ENCODE peak calls at places on chromosomes 5 and 9, in five cellular contexts. X is GM12891, K is H1, R is HepG2, C is K562. G is an unnamed sample.

GRCh38 chr9:72996106-72996505 is 43.3 kb upstream of the ALDH1A1 start:
- DNase-seq in X (no peak), K (no peak), R (no peak), C (no peak), G (no peak)

GRCh38 chr5:19987594-19988345 is at the start of gene CDH18:
- DNase-seq in X (no peak), K (peak), R (no peak), C (no peak), G (no peak)

GRCh38 chr5:79800979-79801827 is 111.6 kb downstream of the CMYA5 start:
- DNase-seq in X (no peak), K (no peak), R (no peak), C (no peak), G (no peak)

GRCh38 chr5:24363789-24364534 is 280.8 kb downstream of the CDH10 start:
- DNase-seq in X (no peak), K (no peak), R (no peak), C (no peak), G (no peak)

GRCh38 chr5:82641362-82641988 is 363.3 kb upstream of the RPS23 start:
- DNase-seq in X (peak), K (no peak), R (peak), C (peak), G (peak)

GRCh38 chr5:59487838-59488729 is 405.4 kb downstream of the PDE4D start:
- DNase-seq in X (no peak), K (no peak), R (no peak), C (no peak), G (no peak)

GRCh38 chr9:4079346-4079745 is 220.5 kb downstream of the GLIS3 start:
- DNase-seq in X (no peak), K (no peak), R (no peak), C (no peak), G (no peak)

GRCh38 chr9:135928074-135928730 is 20.9 kb upstream of the CAMSAP1 start:
- DNase-seq in X (no peak), K (no peak), R (no peak), C (no peak), G (no peak)

GRCh38 chr5:12848709-12849108 is 944.5 kb upstream of the CTNND2 start:
- DNase-seq in X (no peak), K (no peak), R (no peak), C (no peak), G (no peak)

GRCh38 chr5:102411-103043 is 10.6 kb downstream of the PLEKHG4B start:
- DNase-seq in X (no peak), K (no peak), R (no peak), C (no peak), G (no peak)

GRCh38 chr5:141815051-141815795 is 63.0 kb downstream of the PCDH1 start:
- DNase-seq in X (no peak), K (no peak), R (no peak), C (no peak), G (no peak)

GRCh38 chr5:7793861-7794260 is 57.1 kb downstream of the CFAP90 start:
- DNase-seq in X (no peak), K (no peak), R (no peak), C (no peak), G (no peak)

GRCh38 chr5:133390416-133391155 is 221.8 kb downstream of the FSTL4 start:
- DNase-seq in X (no peak), K (peak), R (no peak), C (no peak), G (no peak)

GRCh38 chr5:135693371-135693955 is 114.7 kb upstream of the CXCL14 start:
- DNase-seq in X (no peak), K (peak), R (no peak), C (no peak), G (no peak)

GRCh38 chr9:98793031-98793430 is 3.3 kb downstream of the ANKS6 start:
- DNase-seq in X (no peak), K (no peak), R (no peak), C (no peak), G (no peak)

GRCh38 chr5:150599917-150600511 is 40.4 kb upstream of the SYNPO start:
- DNase-seq in X (no peak), K (no peak), R (no peak), C (peak), G (no peak)

GRCh38 chr9:22035591-22036011 is 26.5 kb upstream of the CDKN2B start:
- DNase-seq in X (no peak), K (no peak), R (no peak), C (no peak), G (no peak)

GRCh38 chr5:139141841-139142240 is 56.3 kb downstream of the SIL1 start:
- DNase-seq in X (no peak), K (no peak), R (peak), C (no peak), G (no peak)

GRCh38 chr9:130542457-130543228 is 36.7 kb upstream of the FUBP3 start:
- DNase-seq in X (no peak), K (no peak), R (no peak), C (peak), G (no peak)

DNA sequence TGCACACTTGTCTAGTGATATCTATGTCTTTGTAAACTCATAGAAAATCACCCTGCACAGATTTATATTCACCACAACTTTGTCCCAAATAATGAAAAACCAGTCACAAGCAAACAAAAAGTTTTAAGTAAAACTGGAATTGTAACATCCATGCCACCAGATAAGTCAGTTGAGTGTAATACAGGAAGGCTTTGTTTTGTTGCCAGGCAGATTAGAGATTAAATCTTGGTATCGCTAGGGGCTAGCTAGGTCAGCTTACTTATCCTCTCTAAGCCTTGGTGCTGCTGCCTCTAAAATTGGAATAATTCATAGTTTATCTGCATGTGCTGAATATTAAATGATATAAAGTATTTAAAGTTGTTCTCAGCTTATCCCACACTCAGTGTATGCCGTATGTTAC is 1062.5 kb downstream of the CDH9 start:
- DNase-seq in X (no peak), K (no peak), R (no peak), C (no peak), G (no peak)
- TF ChIP-seq TAF1 in X (no peak), K (no peak), R (no peak), C (no peak), G (no peak)

DNA sequence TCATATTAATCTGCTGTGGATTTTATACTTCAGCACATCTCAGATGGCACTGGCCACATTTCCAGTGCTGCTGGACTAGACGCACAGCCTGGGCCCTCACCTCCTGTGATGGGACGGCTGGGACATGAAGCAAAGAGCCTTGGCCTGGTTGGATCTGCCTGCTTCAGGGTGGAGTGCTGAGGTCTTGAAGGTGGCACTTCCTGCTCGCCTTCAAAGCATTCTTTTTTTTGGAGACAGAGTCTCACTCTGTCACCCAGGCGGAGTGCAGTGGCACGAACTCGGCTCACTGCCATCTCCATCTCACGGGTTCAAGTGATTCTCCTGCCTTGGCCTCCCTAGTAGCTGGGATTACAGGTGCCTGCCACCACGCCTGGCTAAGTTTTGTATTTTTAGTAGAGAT is 73.1 kb downstream of the RAPGEF1 start:
- DNase-seq in X (no peak), K (no peak), R (no peak), C (no peak), G (no peak)
- TF ChIP-seq POLR2AphosphoS5 in X (no peak), K (no peak), R (no peak), C (no peak), G (no peak)

GRCh38 chr5:157107508-157107907 is 1.3 kb downstream of the HAVCR2 start:
- DNase-seq in X (no peak), K (no peak), R (no peak), C (no peak), G (no peak)
- TF ChIP-seq POLR2A in X (no peak), K (no peak), R (no peak), C (no peak), G (no peak)

GRCh38 chr9:122477826-122478225 is at the start of gene OR1J1:
- DNase-seq in X (no peak), K (no peak), R (no peak), C (no peak), G (no peak)

GRCh38 chr9:122477346-122477745 is 380 bp downstream of the OR1J1 start:
- DNase-seq in X (no peak), K (no peak), R (no peak), C (no peak), G (no peak)

GRCh38 chr9:122474561-122474960 is 3.2 kb downstream of the OR1J1 start:
- DNase-seq in X (no peak), K (no peak), R (no peak), C (no peak), G (no peak)

GRCh38 chr9:122475717-122476116 is 2.0 kb downstream of the OR1J1 start:
- DNase-seq in X (no peak), K (no peak), R (no peak), C (no peak), G (no peak)
- TF ChIP-seq TAF1 in X (no peak), K (no peak), R (no peak), C (no peak), G (no peak)

GRCh38 chr5:127046343-127047072 is 16.1 kb upstream of the MARCHF3 start:
- DNase-seq in X (no peak), K (no peak), R (no peak), C (no peak), G (no peak)

GRCh38 chr5:127042593-127042992 is 12.2 kb upstream of the MARCHF3 start:
- DNase-seq in X (no peak), K (no peak), R (no peak), C (no peak), G (no peak)

GRCh38 chr5:127038550-127038949 is 8.2 kb upstream of the MARCHF3 start:
- DNase-seq in X (no peak), K (no peak), R (no peak), C (no peak), G (no peak)

GRCh38 chr5:127040779-127041520 is 10.6 kb upstream of the MARCHF3 start:
- DNase-seq in X (no peak), K (no peak), R (no peak), C (no peak), G (no peak)

DNA sequence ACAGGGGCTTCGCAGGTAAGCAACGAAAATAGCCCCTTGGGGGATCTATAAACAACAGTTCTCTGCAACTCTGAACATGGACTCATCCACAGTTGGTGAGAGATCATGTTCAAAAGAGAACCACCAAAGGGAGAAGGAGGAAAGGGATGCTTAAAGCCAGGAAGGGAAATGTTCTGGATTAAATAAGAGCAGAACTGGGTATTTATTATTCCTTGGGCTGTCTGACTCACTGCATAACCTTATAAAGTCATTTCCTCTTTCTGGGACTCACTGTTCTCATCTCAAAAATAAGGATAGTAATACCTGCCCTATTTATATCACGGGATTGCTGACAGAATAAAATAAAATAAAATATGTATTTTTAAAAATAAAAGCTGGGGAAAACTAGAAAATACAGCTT is 11.2 kb upstream of the MARCHF3 start:
- DNase-seq in X (no peak), K (no peak), R (no peak), C (no peak), G (no peak)
- TF ChIP-seq POLR2AphosphoS5 in X (no peak), K (no peak), R (no peak), C (no peak), G (no peak)

GRCh38 chr9:35059438-35059837 is 13.0 kb downstream of the VCP start:
- DNase-seq in X (no peak), K (no peak), R (no peak), C (no peak), G (no peak)
- TF ChIP-seq POLR2A in X (no peak), K (no peak), R (no peak), C (no peak), G (no peak)

DNA sequence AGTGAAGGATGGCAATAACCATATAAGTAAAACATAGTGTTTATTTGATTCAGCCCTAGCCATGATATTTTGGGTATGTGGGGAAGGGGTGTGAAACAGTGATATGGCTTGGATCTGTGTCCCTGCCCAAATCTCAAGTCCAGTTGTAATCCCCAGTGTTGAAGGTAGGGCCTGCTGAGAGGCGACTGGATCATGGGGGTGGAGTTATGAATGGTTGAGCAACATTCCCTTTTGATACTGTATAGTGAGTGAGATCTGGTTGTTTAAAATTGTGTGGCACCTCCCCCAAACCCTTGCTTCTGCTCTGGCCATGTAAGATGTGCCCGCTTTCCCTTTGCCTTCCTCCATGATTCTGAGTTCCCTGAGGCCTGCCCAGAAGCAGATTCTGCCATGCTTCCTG is 1804.6 kb downstream of the MAT2B start:
- DNase-seq in X (no peak), K (no peak), R (no peak), C (no peak), G (no peak)
- TF ChIP-seq TAF1 in X (no peak), K (no peak), R (no peak), C (no peak), G (no peak)

GRCh38 chr9:113567361-113568080 is 104.0 kb downstream of the RGS3 start:
- DNase-seq in X (no peak), K (no peak), R (no peak), C (no peak), G (no peak)
- TF ChIP-seq POLR2AphosphoS5 in X (no peak), K (no peak), R (no peak), C (no peak), G (no peak)

GRCh38 chr5:16521561-16522090 is 56.0 kb upstream of the ZNF622 start:
- DNase-seq in X (no peak), K (no peak), R (peak), C (no peak), G (no peak)

GRCh38 chr5:16519435-16519834 is 53.8 kb upstream of the ZNF622 start:
- DNase-seq in X (no peak), K (no peak), R (no peak), C (no peak), G (no peak)

GRCh38 chr5:16518606-16519005 is 53.0 kb upstream of the ZNF622 start:
- DNase-seq in X (no peak), K (no peak), R (no peak), C (no peak), G (no peak)

GRCh38 chr5:16520806-16521205 is 55.2 kb upstream of the ZNF622 start:
- DNase-seq in X (no peak), K (no peak), R (no peak), C (no peak), G (no peak)

DNA sequence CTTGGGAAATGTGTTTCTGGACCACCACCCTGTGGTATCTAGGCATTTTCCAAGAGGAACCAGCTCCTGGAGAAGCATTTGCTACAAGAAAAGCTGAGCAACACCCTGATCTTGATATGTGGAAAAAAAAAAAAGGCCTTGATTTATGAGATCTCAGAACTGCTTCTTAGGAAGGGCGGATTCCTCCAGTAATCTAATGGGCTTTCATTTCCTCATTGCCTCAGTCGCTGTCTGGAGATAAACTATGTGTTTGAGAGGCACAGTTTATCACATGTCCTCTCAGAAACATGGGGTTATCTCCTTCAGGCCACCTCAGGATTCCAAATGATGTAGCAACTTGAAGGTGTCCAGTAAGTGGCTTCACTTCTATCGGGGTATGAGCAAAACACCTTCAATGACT is 56.5 kb upstream of the ZNF622 start:
- DNase-seq in X (no peak), K (no peak), R (no peak), C (no peak), G (no peak)
- TF ChIP-seq POLR2A in X (no peak), K (no peak), R (no peak), C (no peak), G (no peak)

GRCh38 chr9:79535534-79535933 is 36.2 kb upstream of the TLE4 start:
- DNase-seq in X (no peak), K (no peak), R (no peak), C (no peak), G (no peak)
- TF ChIP-seq TAF1 in X (no peak), K (no peak), R (no peak), C (no peak), G (no peak)